ENCODE peak calls at places on chromosomes 7 and 10, in four cellular contexts. S, O, W and G are unnamed samples.

GRCh38 chr7:85512802-85513201 is 325.9 kb upstream of the SEMA3D start:
- DNase-seq in S (no peak), W (no peak), O (no peak), G (no peak)

GRCh38 chr10:47350671-47351640 is 2.8 kb downstream of the RBP3 start:
- DNase-seq in W (no peak), S (no peak), O (no peak), G (no peak)

GRCh38 chr7:55177068-55177530 is 158.3 kb downstream of the EGFR start:
- DNase-seq in S (no peak), W (no peak), O (no peak), G (no peak)

GRCh38 chr7:94580601-94581000 is 71.0 kb downstream of the CASD1 start:
- DNase-seq in O (no peak), S (peak), W (no peak), G (no peak)

GRCh38 chr10:111539246-111539645 is 462.4 kb downstream of the ADRA2A start:
- DNase-seq in S (no peak), O (no peak), W (no peak), G (no peak)

GRCh38 chr10:108034808-108035207 is 870.3 kb upstream of the SORCS1 start:
- DNase-seq in W (no peak), O (no peak), S (no peak), G (no peak)

GRCh38 chr10:70750156-70750703 is 34.9 kb downstream of the TBATA start:
- DNase-seq in O (no peak), S (no peak), W (peak), G (no peak)

GRCh38 chr10:36236931-36237330 is 594.8 kb upstream of the FZD8 start:
- DNase-seq in S (no peak), W (no peak), O (no peak), G (no peak)

GRCh38 chr7:1121476-1121875 is 33.6 kb downstream of the GPER1 start:
- DNase-seq in O (peak), W (no peak), S (no peak), G (no peak)

GRCh38 chr10:77600640-77601039 is 37.0 kb downstream of the KCNMA1 start:
- DNase-seq in W (no peak), O (no peak), S (no peak), G (no peak)

GRCh38 chr7:31129067-31129466 is 77.0 kb downstream of the ADCYAP1R1 start:
- DNase-seq in S (peak), O (no peak), W (no peak), G (no peak)

GRCh38 chr7:75762350-75762917 is 9.6 kb downstream of the CCL26 start:
- DNase-seq in W (no peak), O (no peak), S (no peak), G (no peak)

GRCh38 chr10:77782328-77783061 is 144.1 kb downstream of the DLG5 start:
- DNase-seq in W (no peak), O (no peak), S (no peak), G (no peak)

GRCh38 chr10:89115876-89116627 is 91.1 kb downstream of the CH25H start:
- DNase-seq in W (no peak), O (no peak), S (no peak), G (no peak)

GRCh38 chr7:122380993-122381392 is 76.4 kb upstream of the FEZF1 start:
- DNase-seq in S (no peak), W (no peak), O (no peak), G (no peak)

GRCh38 chr10:107687702-107688101 is 523.2 kb upstream of the SORCS1 start:
- DNase-seq in W (no peak), O (no peak), S (no peak), G (no peak)

GRCh38 chr7:539731-540411 is 20.2 kb upstream of the PDGFA start:
- DNase-seq in W (no peak), S (peak), O (no peak), G (no peak)

GRCh38 chr7:5677538-5678294 is 103.7 kb downstream of the RNF216 start:
- DNase-seq in S (peak), W (peak), O (peak), G (peak)
- TF ChIP-seq CTCF in S (peak), W (peak), O (peak), G (no peak)

GRCh38 chr7:124084024-124084423 is 51.2 kb upstream of the TMEM229A start:
- DNase-seq in S (no peak), O (no peak), W (no peak), G (no peak)
- TF ChIP-seq POLR2A in S (no peak), O (no peak), W (no peak), G (no peak)

DNA sequence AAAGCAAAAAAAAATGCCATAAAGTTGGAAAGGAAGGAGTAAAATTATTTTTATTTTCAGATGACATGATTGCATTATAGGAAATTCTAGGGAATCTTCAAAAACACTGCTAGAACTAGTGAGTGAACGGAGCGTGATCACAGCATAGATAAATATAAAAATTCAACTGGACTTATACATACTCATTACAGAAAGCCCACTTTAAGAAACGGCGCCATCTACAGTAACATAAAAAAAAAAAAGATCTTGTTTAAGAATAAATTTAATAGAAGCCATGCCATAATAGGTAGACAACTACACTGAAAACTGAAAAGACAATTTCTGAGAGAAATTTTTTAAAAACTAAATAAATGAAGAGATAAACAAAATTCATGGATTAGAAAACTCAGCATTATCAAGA is 623.1 kb upstream of the MGMT start:
- DNase-seq in W (no peak), O (no peak), S (no peak), G (no peak)
- TF ChIP-seq CTCF in W (no peak), O (no peak), S (no peak), G (no peak)

DNA sequence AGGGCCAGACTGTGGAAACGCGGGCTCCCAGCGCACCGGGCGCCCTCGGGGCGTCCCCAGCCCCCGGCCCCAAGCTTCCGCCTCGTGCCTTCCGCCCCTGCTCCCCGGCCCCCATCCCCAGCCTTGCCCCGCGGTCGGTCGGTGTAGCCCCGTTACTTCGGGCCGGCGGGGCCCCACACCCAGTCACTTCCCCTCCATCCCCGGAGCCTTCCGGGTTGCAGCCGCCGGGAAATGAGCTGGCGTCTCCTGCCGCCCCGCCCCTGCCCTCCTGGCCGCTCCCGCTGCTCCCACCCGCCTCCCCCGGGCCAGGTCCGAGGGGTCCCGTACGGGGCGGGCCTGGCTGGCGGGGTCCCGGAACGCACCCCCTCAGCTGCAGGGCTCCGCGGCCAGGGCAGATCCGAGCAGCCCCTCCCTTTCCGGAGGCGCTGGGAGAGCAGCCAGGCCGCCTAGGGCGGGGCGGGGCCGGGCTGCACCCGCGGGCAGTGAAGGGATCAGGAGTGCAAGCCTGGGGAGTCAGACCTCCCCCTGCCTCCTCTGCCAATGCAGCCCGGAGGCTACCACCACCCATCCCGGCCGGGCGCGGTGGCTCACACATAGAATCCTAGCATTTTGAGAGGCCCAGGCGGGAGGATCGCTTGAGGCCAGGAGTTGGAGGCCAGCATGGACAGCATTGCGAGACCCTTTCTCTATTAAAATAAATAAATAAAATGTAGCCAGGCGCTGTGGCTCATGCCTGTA is 709 bp downstream of the ARPC1B start:
- DNase-seq in O (peak), W (peak), S (peak), G (peak)
- TF ChIP-seq POLR2A in O (no peak), W (peak), S (no peak), G (no peak)

GRCh38 chr10:32210306-32211045 is 136.5 kb downstream of the EPC1 start:
- DNase-seq in W (no peak), S (no peak), O (no peak), G (no peak)

GRCh38 chr10:32205666-32206065 is 141.3 kb downstream of the EPC1 start:
- DNase-seq in O (no peak), S (no peak), W (no peak), G (no peak)

GRCh38 chr10:32211046-32211363 is 136.0 kb downstream of the EPC1 start:
- DNase-seq in S (no peak), W (no peak), O (no peak), G (no peak)

GRCh38 chr10:32204606-32205005 is 142.4 kb downstream of the EPC1 start:
- DNase-seq in W (no peak), O (no peak), S (no peak), G (no peak)

GRCh38 chr10:32207544-32207943 is 139.4 kb downstream of the EPC1 start:
- DNase-seq in O (peak), S (peak), W (peak), G (no peak)
- TF ChIP-seq CTCF in O (no peak), S (peak), W (peak), G (no peak)

DNA sequence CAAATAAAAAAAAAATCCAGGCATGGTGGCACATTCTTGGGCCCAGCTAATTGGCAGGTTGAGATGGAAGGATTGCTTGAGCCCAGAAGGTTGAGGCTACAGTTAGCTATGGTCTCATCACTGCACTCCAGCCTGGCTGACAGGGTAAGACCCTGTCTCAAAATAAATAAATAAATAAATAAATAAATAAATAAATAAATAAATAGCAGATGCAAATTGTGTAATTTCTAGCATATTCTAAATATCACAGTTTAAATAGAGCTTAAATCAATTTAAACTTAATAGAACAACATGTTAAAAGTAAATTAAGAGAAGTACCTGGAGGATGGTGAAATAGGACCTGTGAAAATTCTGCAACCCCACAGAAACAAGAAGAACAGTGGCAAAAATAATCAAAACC is 290.5 kb downstream of the TFEC start:
- DNase-seq in O (no peak), S (no peak), W (no peak), G (no peak)
- TF ChIP-seq POLR2A in O (no peak), S (no peak), W (no peak), G (no peak)

GRCh38 chr7:98774893-98775292 is 94.9 kb downstream of the TMEM130 start:
- DNase-seq in S (no peak), O (no peak), W (no peak), G (no peak)

GRCh38 chr7:98777051-98777450 is 92.8 kb downstream of the TMEM130 start:
- DNase-seq in W (no peak), S (no peak), O (no peak), G (no peak)

GRCh38 chr7:98771519-98772241 is 98.1 kb downstream of the TMEM130 start:
- DNase-seq in O (no peak), W (peak), S (no peak), G (no peak)

DNA sequence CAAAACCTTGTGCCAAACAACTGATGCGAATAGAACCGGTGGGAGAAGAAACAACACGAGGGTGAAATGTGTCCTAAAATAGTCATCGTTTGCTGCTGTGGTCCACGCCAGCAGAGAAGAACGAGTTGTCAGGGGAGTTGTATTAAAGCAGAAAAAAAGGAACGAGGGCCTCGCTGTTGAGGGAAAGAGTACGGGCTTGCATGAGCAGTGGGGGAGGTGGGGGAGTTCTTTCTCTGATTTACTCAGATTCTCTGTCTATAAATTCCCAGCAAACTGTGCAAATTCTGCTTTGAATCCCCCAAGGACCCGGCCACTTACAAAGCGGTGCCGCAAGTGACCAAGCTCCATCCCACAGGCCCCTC is 97.6 kb downstream of the TMEM130 start:
- DNase-seq in S (no peak), W (no peak), O (no peak), G (no peak)
- TF ChIP-seq CTCF in S (no peak), W (no peak), O (no peak), G (no peak)